ENCODE peak calls at places on chromosome 18, in seven cellular contexts. L is GM12892, S is HepG2, Q is K562, K is SK-N-SH, N is H1, Y is GM12878. T is an unnamed sample.

GRCh38 chr18:25231327-25231691 is 120.7 kb downstream of the ZNF521 start:
- DNase-seq in N (no peak), Q (no peak), K (no peak), Y (no peak), S (no peak), L (no peak), T (no peak)

GRCh38 chr18:33839452-33840225 is 261.6 kb downstream of the ASXL3 start:
- DNase-seq in S (peak), K (peak), Q (peak), L (no peak), N (no peak), Y (no peak), T (peak)

GRCh38 chr18:3923750-3924149 is 473.8 kb downstream of the TGIF1 start:
- DNase-seq in N (no peak), S (no peak), Y (no peak), L (no peak), K (no peak), Q (no peak), T (no peak)

GRCh38 chr18:22683786-22684185 is 249.3 kb upstream of the RBBP8 start:
- DNase-seq in Y (no peak), K (no peak), N (no peak), Q (no peak), L (no peak), S (no peak), T (no peak)

GRCh38 chr18:5865521-5865920 is 29.8 kb downstream of the TMEM200C start:
- DNase-seq in Q (no peak), K (no peak), Y (no peak), N (no peak), S (no peak), L (no peak), T (no peak)

GRCh38 chr18:55318864-55319516 is 269.0 kb downstream of the TCF4 start:
- DNase-seq in N (no peak), Y (no peak), S (no peak), L (no peak), Q (no peak), K (no peak), T (no peak)

GRCh38 chr18:63684718-63685117 is 18.0 kb upstream of the SERPINB11 start:
- DNase-seq in S (no peak), N (no peak), K (no peak), Q (no peak), Y (no peak), L (no peak), T (no peak)

GRCh38 chr18:61606068-61606660 is 272.9 kb downstream of the CDH20 start:
- DNase-seq in N (peak), L (no peak), S (no peak), Y (no peak), Q (no peak), K (no peak), T (no peak)

GRCh38 chr18:36075862-36076587 is 8.7 kb upstream of the RPRD1A start:
- DNase-seq in N (no peak), Y (peak), S (peak), K (no peak), Q (no peak), L (no peak), T (no peak)

GRCh38 chr18:80246656-80247402 is 485 bp downstream of the PARD6G start:
- DNase-seq in N (peak), L (peak), Y (no peak), Q (peak), S (no peak), K (peak), T (peak)

GRCh38 chr18:7273301-7273911 is 42.5 kb downstream of the LRRC30 start:
- DNase-seq in L (no peak), N (no peak), Y (no peak), S (no peak), Q (no peak), K (no peak), T (no peak)

GRCh38 chr18:49921278-49922037 is 108.1 kb upstream of the ACAA2 start:
- DNase-seq in Q (no peak), Y (no peak), S (no peak), K (peak), L (no peak), N (no peak), T (no peak)
- TF ChIP-seq TAF1 in Q (no peak), Y (no peak), S (no peak), K (no peak), L (no peak), N (no peak), T (no peak)

GRCh38 chr18:57791911-57792310 is 11.2 kb downstream of the ATP8B1 start:
- DNase-seq in K (no peak), Y (no peak), Q (no peak), N (no peak), S (no peak), L (no peak), T (no peak)

GRCh38 chr18:57790316-57790715 is 12.8 kb downstream of the ATP8B1 start:
- DNase-seq in Y (no peak), N (no peak), L (no peak), K (no peak), S (no peak), Q (no peak), T (no peak)

GRCh38 chr18:57791192-57791591 is 11.9 kb downstream of the ATP8B1 start:
- DNase-seq in Q (no peak), Y (no peak), S (no peak), K (no peak), L (no peak), N (no peak), T (no peak)

GRCh38 chr18:57789105-57789504 is 14.0 kb downstream of the ATP8B1 start:
- DNase-seq in N (no peak), L (no peak), S (no peak), Y (no peak), K (no peak), Q (no peak), T (no peak)

DNA sequence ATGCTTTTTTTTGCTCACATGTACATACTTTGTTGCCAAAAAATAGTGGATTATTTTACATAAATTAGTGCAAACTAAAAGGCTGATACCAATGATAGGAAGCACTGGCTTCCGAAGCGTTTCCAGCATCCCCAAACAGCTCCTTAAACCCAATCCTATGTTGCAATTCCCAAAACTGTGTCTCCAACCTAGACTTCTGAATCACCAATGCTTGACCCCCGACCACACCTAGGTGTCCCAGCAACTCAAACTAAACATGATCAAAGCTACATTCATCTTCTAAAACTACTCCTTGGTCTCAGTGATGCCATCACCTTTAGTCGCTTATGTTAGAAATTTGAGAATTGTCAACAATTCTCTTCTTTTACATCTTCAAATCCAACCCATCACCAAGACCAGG is 13.4 kb downstream of the ATP8B1 start:
- DNase-seq in S (no peak), K (no peak), Y (no peak), N (no peak), Q (no peak), L (no peak), T (no peak)
- TF ChIP-seq POLR2AphosphoS5 in S (no peak), K (no peak), Y (no peak), N (no peak), Q (no peak), L (no peak), T (no peak)

DNA sequence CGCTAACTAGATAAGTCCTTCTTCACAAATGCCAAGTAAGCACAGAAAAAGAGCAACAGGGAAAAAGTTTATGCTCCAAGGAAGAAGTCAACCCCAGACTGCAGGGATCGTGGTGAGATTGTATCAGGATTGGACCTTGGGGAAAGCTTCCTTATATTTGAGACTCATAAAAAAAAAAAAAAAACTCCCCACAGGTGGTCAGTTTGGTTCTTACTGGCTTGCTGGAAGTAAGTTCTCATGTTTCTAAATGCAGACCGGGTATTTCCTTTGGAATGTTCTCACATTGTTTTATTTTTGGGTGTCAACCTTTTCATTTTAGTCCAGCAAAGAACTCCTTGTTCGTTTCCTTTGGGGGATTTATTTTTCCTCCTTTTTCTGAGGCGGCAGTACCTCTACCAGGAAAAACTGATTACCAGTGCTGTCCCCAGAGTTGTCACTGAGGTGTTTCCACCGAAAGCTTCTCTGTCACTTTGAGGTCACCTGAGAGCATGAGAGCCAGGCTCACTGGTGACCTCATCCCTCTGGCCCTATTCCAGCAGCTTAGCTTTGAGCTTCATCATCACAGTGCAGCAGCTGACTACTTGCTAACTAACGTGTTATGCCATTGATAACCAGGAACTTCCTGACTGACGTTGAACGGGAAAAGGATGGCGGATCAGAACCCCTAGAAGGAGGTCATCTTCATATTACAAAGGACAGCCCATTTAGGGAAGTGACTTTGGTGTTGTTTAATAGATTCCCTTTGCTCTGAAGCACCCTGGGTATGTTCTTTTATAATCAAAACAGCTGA is 16.8 kb upstream of the ATP8B1 start:
- DNase-seq in Q (peak), L (no peak), N (no peak), S (peak), K (peak), Y (no peak), T (no peak)
- TF ChIP-seq TAF1 in Q (no peak), L (no peak), N (no peak), S (no peak), K (no peak), Y (no peak), T (no peak)

GRCh38 chr18:77822552-77823138 is 573.0 kb downstream of the GALR1 start:
- DNase-seq in Q (no peak), N (no peak), L (no peak), K (no peak), Y (no peak), S (no peak), T (no peak)

GRCh38 chr18:77821892-77822291 is 572.2 kb downstream of the GALR1 start:
- DNase-seq in L (no peak), S (no peak), K (no peak), Y (no peak), Q (no peak), N (no peak), T (no peak)

GRCh38 chr18:77815666-77816338 is 566.2 kb downstream of the GALR1 start:
- DNase-seq in Q (no peak), K (no peak), Y (no peak), N (no peak), S (no peak), L (no peak), T (no peak)

GRCh38 chr18:77818328-77818727 is 568.7 kb downstream of the GALR1 start:
- DNase-seq in K (no peak), N (no peak), Q (no peak), S (no peak), L (no peak), Y (no peak), T (no peak)

GRCh38 chr18:77820472-77820871 is 570.8 kb downstream of the GALR1 start:
- DNase-seq in K (no peak), Y (no peak), Q (no peak), S (no peak), N (no peak), L (no peak), T (no peak)
- TF ChIP-seq POLR2AphosphoS5 in K (no peak), Y (no peak), Q (no peak), S (no peak), N (no peak), L (no peak), T (no peak)